ENCODE peak calls at places on chromosomes 6 and 20, in ten cellular contexts. M is left ventricle myocardium inferior, C is SJSA1, G is GM06990, E is BJ, N is cardiac muscle cell, Q is H7, L is HepG2, D is spleen, P is psoas muscle. V is an unnamed sample. For H3K36me3, the result is how much of the 10 kb centered on the place peaks cover.

GRCh38 chr6:83096791-83097190 is 29.3 kb downstream of the DOP1A start:
- DNase-seq in C (no peak), D (no peak), E (no peak), P (no peak), M (no peak), N (no peak), L (no peak), Q (no peak), G (no peak), V (no peak)

GRCh38 chr20:52118233-52118632 is 73.3 kb downstream of the ZFP64 start:
- DNase-seq in E (no peak), G (no peak), C (no peak), Q (no peak), P (no peak), M (no peak), N (no peak), L (no peak), D (no peak), V (no peak)

GRCh38 chr6:4320860-4321259 is 185.5 kb upstream of the ECI2 start:
- DNase-seq in P (no peak), N (no peak), C (peak), E (peak), G (no peak), L (no peak), Q (no peak), D (no peak), M (no peak), V (no peak)

GRCh38 chr20:49325981-49326380 is 48.1 kb upstream of the ZNFX1 start:
- DNase-seq in E (peak), P (no peak), L (no peak), N (no peak), M (no peak), Q (no peak), G (no peak), D (no peak), C (no peak), V (no peak)

GRCh38 chr6:17790486-17790885 is 83.8 kb upstream of the NUP153 start:
- DNase-seq in G (no peak), M (no peak), C (no peak), E (no peak), N (no peak), D (no peak), L (no peak), Q (no peak), P (no peak), V (no peak)

GRCh38 chr20:10639051-10639761 is 34.6 kb downstream of the JAG1 start:
- DNase-seq in E (no peak), Q (no peak), N (no peak), D (no peak), C (no peak), M (no peak), L (no peak), G (no peak), P (no peak), V (no peak)

GRCh38 chr6:170207586-170207985 is 83.3 kb downstream of the DLL1 start:
- DNase-seq in D (peak), G (no peak), L (no peak), Q (peak), P (no peak), N (no peak), M (no peak), C (no peak), E (no peak), V (no peak)

GRCh38 chr6:118746100-118746874 is 94.9 kb upstream of the CEP85L start:
- DNase-seq in M (no peak), D (no peak), P (no peak), E (no peak), G (no peak), N (no peak), Q (no peak), C (no peak), L (no peak), V (no peak)

GRCh38 chr6:129852257-129852858 is 8.8 kb downstream of the TMEM244 start:
- DNase-seq in L (peak), E (no peak), N (no peak), G (no peak), C (peak), P (no peak), M (no peak), D (no peak), Q (no peak), V (no peak)

GRCh38 chr6:47854996-47855395 is 73.2 kb downstream of the OPN5 start:
- DNase-seq in M (no peak), L (no peak), P (no peak), G (no peak), D (no peak), C (no peak), Q (no peak), E (no peak), N (peak), V (no peak)

GRCh38 chr6:3381233-3382065 is 75.4 kb downstream of the SLC22A23 start:
- DNase-seq in E (no peak), N (peak), Q (no peak), G (no peak), M (no peak), D (no peak), P (no peak), C (no peak), L (no peak), V (no peak)

GRCh38 chr20:63011798-63012197 is 5.0 kb upstream of the BHLHE23 start:
- DNase-seq in L (no peak), N (no peak), D (no peak), Q (no peak), G (no peak), P (no peak), M (no peak), E (no peak), C (peak), V (no peak)

GRCh38 chr20:11057624-11058023 is 383.8 kb upstream of the JAG1 start:
- DNase-seq in C (no peak), N (no peak), D (no peak), E (no peak), M (no peak), Q (no peak), P (no peak), G (no peak), L (no peak), V (no peak)

GRCh38 chr6:159061805-159062563 is 17.2 kb upstream of the TAGAP start:
- DNase-seq in Q (no peak), L (no peak), G (no peak), C (no peak), D (no peak), E (no peak), M (no peak), N (no peak), P (no peak), V (no peak)

GRCh38 chr20:21155268-21155667 is 29.4 kb downstream of the KIZ start:
- DNase-seq in M (no peak), N (no peak), L (no peak), D (no peak), E (no peak), Q (no peak), C (no peak), G (no peak), P (no peak), V (no peak)

GRCh38 chr20:14820771-14821170 is 483.4 kb upstream of the FLRT3 start:
- DNase-seq in N (no peak), G (no peak), M (no peak), C (no peak), L (no peak), D (no peak), Q (no peak), E (no peak), P (no peak), V (no peak)

GRCh38 chr6:111382476-111383294 is 100.3 kb downstream of the REV3L start:
- DNase-seq in G (no peak), N (no peak), L (no peak), E (no peak), D (no peak), M (peak), Q (no peak), P (no peak), C (no peak), V (peak)

GRCh38 chr20:10370091-10370887 is 63.7 kb downstream of the MKKS start:
- DNase-seq in D (no peak), M (no peak), N (no peak), E (no peak), Q (no peak), L (peak), C (no peak), G (no peak), P (no peak), V (no peak)

GRCh38 chr6:2596222-2596621 is 154.5 kb downstream of the MYLK4 start:
- DNase-seq in Q (peak), N (peak), E (no peak), M (no peak), L (no peak), G (no peak), P (no peak), C (no peak), D (no peak), V (peak)

GRCh38 chr6:74409447-74409846 is 713.4 kb downstream of the CD109 start:
- DNase-seq in M (no peak), Q (no peak), E (peak), D (no peak), L (peak), C (peak), P (no peak), N (no peak), G (peak), V (no peak)

GRCh38 chr20:31568041-31568731 is 36.9 kb upstream of the ID1 start:
- DNase-seq in L (no peak), N (no peak), E (no peak), C (no peak), M (no peak), P (no peak), G (no peak), D (peak), Q (no peak), V (no peak)

GRCh38 chr6:11007715-11008608 is 36.1 kb downstream of the ELOVL2 start:
- DNase-seq in G (no peak), N (no peak), P (no peak), D (no peak), C (peak), Q (no peak), L (peak), M (no peak), E (no peak), V (no peak)

GRCh38 chr6:168956884-168957730 is 296.5 kb downstream of the THBS2 start:
- DNase-seq in C (peak), Q (peak), D (peak), L (peak), G (no peak), P (peak), E (peak), M (peak), N (peak), V (peak)

GRCh38 chr6:14454467-14454763 is 336.8 kb downstream of the CD83 start:
- DNase-seq in G (no peak), P (no peak), C (no peak), E (no peak), D (no peak), M (no peak), L (no peak), Q (no peak), N (no peak), V (no peak)

GRCh38 chr20:40948352-40949267 is 80.0 kb upstream of the TOP1 start:
- DNase-seq in N (no peak), Q (no peak), C (no peak), M (no peak), L (no peak), E (no peak), D (no peak), G (no peak), P (no peak), V (no peak)

GRCh38 chr6:753486-753885 is 60.5 kb upstream of the EXOC2 start:
- DNase-seq in P (no peak), D (no peak), G (no peak), M (no peak), Q (no peak), N (no peak), E (peak), C (no peak), L (no peak), V (no peak)

GRCh38 chr20:24742436-24742835 is 206.6 kb upstream of the CST7 start:
- DNase-seq in E (no peak), L (no peak), M (no peak), G (no peak), P (no peak), D (no peak), N (no peak), Q (no peak), C (no peak), V (no peak)

GRCh38 chr20:5888051-5888450 is 62.3 kb downstream of the TRMT6 start:
- DNase-seq in D (no peak), G (no peak), Q (no peak), C (no peak), M (no peak), E (no peak), N (no peak), L (no peak), P (no peak), V (no peak)

GRCh38 chr6:31968791-31969711 is 2.9 kb downstream of the DXO start:
- DNase-seq in P (no peak), Q (no peak), M (no peak), E (no peak), N (no peak), L (no peak), C (no peak), D (peak), G (no peak), V (no peak)
- H3K36me3 ChIP-seq in P (under half), Q (under half), M (half or more), E (under half), N (under half), L (half or more), C (half or more), D (half or more), G (under half), V (under half)

GRCh38 chr6:147973806-147974205 is 368.8 kb upstream of the SASH1 start:
- DNase-seq in C (no peak), G (no peak), L (no peak), E (no peak), M (no peak), D (no peak), Q (no peak), P (no peak), N (no peak), V (no peak)
- H3K36me3 ChIP-seq in C (under half), G (under half), L (under half), E (under half), M (under half), D (under half), Q (under half), P (under half), N (under half), V (under half)

GRCh38 chr20:17376031-17376430 is 149.2 kb downstream of the PCSK2 start:
- DNase-seq in G (no peak), C (no peak), L (no peak), M (no peak), N (no peak), Q (no peak), E (no peak), P (no peak), D (no peak), V (no peak)
- H3K36me3 ChIP-seq in G (under half), C (under half), L (under half), M (under half), N (under half), Q (under half), E (under half), P (under half), D (under half), V (under half)

DNA sequence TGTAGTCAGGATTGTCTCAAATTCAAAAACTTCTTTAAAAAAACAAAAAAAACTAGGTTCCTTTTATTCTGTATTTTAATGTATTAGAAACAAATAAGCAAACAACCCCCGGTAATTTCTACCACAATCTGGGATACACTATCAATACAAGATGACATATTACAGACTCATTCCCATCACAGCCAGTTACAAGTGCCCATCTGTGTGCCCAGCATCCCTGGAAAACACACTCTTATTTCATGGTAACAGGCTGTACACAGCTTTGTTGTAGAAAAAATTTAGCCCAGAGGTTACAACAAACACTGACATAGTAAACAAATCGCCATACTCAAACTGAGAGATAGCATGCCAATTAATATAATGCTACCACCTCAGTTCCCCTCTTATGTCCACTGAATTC is 16.3 kb downstream of the HBS1L start:
- DNase-seq in M (no peak), N (no peak), C (no peak), E (no peak), Q (no peak), G (no peak), L (no peak), P (no peak), D (no peak), V (no peak)
- H3K36me3 ChIP-seq in M (half or more), N (under half), C (under half), E (under half), Q (under half), G (under half), L (under half), P (under half), D (under half), V (under half)

GRCh38 chr6:32182617-32183016 is 1.4 kb downstream of the AGER start:
- DNase-seq in M (no peak), G (no peak), L (no peak), C (no peak), D (no peak), P (no peak), N (no peak), Q (peak), E (no peak), V (no peak)
- H3K36me3 ChIP-seq in M (under half), G (under half), L (under half), C (half or more), D (under half), P (under half), N (under half), Q (under half), E (under half), V (half or more)

DNA sequence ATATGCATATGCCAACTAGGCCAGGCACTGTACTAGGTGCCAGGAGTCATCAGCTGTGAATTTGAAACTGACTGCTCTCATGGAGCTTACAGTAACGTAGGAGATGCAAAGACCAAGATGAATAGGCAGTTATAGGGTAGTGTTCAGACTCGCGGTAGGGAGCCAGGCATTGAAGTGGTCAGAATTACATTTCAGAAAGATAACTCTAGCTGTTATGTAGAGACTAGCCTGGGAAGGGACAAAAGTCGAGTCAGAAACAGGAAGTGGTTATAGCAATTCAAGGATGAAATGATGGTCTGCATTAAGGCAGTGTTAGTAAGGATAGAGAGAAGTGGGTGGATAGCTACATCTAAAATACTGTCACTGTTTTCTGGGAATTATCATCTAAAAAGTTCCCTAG is 56.6 kb downstream of the PCMT1 start:
- DNase-seq in E (no peak), D (no peak), G (no peak), C (no peak), Q (no peak), P (no peak), M (no peak), N (no peak), L (no peak), V (no peak)
- H3K36me3 ChIP-seq in E (under half), D (under half), G (under half), C (under half), Q (under half), P (under half), M (under half), N (under half), L (under half), V (half or more)